ENCODE peak calls at places on chromosomes 11 and 22, in nine cellular contexts. Q, B, I, J, Z, E, M, R and V are unnamed samples.
A peak's percentile ranks its signal among the peaks of the same experiment; 100 is the strongest.

GRCh38 chr11:32838505-32839274 is 9.0 kb downstream of the PRRG4 start:
- DNase-seq in Z (no peak), E (no peak), I (peak; percentile 32), J (no peak), B (no peak), Q (no peak), M (no peak), R (no peak), V (peak; percentile 73)

GRCh38 chr11:103870821-103871309 is 165.6 kb upstream of the DDI1 start:
- DNase-seq in I (no peak), J (no peak), B (no peak), Z (no peak), R (no peak), E (no peak), Q (no peak), M (no peak), V (no peak)

GRCh38 chr11:81725691-81726090 is 1008.0 kb downstream of the FAM181B start:
- DNase-seq in M (no peak), J (no peak), Z (no peak), Q (no peak), E (no peak), B (no peak), R (no peak), I (no peak), V (no peak)

GRCh38 chr11:1874406-1875092 is 17.1 kb downstream of the PRR33 start:
- DNase-seq in J (no peak), R (no peak), M (no peak), I (no peak), E (no peak), Z (peak; percentile 60), B (no peak), Q (no peak), V (no peak)

GRCh38 chr11:1936781-1937615 is 10.1 kb upstream of the MRPL23 start:
- DNase-seq in I (no peak), B (no peak), J (no peak), M (no peak), R (no peak), E (no peak), Q (no peak), Z (no peak), V (no peak)

GRCh38 chr11:28537822-28538221 is 429.6 kb downstream of the METTL15 start:
- DNase-seq in E (no peak), Q (no peak), B (no peak), J (no peak), Z (no peak), M (no peak), R (no peak), I (no peak), V (peak; percentile 39)

GRCh38 chr22:41951898-41952474 is at the start of gene SMIM45:
- DNase-seq in J (no peak), E (no peak), B (no peak), Q (peak; percentile 96), Z (no peak), M (no peak), R (no peak), I (no peak), V (no peak)

GRCh38 chr11:113387605-113388211 is at the start of gene ANKK1:
- DNase-seq in J (peak; percentile 31), E (no peak), R (peak; percentile 30), M (no peak), I (no peak), B (no peak), Z (no peak), Q (no peak), V (peak; percentile 16)

GRCh38 chr11:8237453-8237852 is 26.2 kb downstream of the LMO1 start:
- DNase-seq in R (no peak), J (no peak), E (no peak), M (no peak), Z (no peak), Q (no peak), I (no peak), B (no peak), V (no peak)

GRCh38 chr11:63553759-63554158 is 9.4 kb downstream of the PLAAT2 start:
- DNase-seq in R (no peak), M (no peak), E (peak; percentile 33), J (no peak), Q (no peak), Z (peak; percentile 72), I (peak; percentile 25), B (peak; percentile 78), V (no peak)

GRCh38 chr22:27213766-27214581 is 556.6 kb downstream of the MIAT start:
- DNase-seq in B (no peak), R (no peak), J (no peak), Q (no peak), E (no peak), M (no peak), Z (no peak), I (no peak), V (no peak)

GRCh38 chr11:23797624-23798419 is 699.0 kb upstream of the LUZP2 start:
- DNase-seq in B (no peak), I (no peak), Q (no peak), M (no peak), E (no peak), J (no peak), Z (no peak), R (no peak), V (no peak)

GRCh38 chr11:66929753-66930152 is 28.4 kb downstream of the PC start:
- DNase-seq in B (no peak), M (no peak), E (no peak), J (no peak), Z (no peak), Q (no peak), I (no peak), R (no peak), V (no peak)

GRCh38 chr11:34659096-34659733 is 38.3 kb downstream of the EHF start:
- DNase-seq in R (no peak), J (no peak), B (no peak), E (no peak), Z (no peak), I (no peak), M (no peak), Q (no peak), V (no peak)

GRCh38 chr11:124638500-124638899 is 15.8 kb downstream of the TBRG1 start:
- DNase-seq in Q (no peak), M (no peak), E (no peak), I (no peak), J (no peak), B (no peak), Z (no peak), R (no peak), V (no peak)

GRCh38 chr11:67303989-67304411 is 670 bp downstream of the SSH3 start:
- DNase-seq in I (no peak), Q (no peak), J (peak; percentile 60), R (peak; percentile 91), M (no peak), Z (peak; percentile 74), B (peak; percentile 21), E (no peak), V (peak; percentile 82)

GRCh38 chr22:19681863-19682245 is 32.4 kb upstream of the SEPTIN5 start:
- DNase-seq in M (no peak), Z (no peak), R (no peak), J (no peak), I (no peak), E (no peak), B (no peak), Q (no peak), V (no peak)

GRCh38 chr11:9765320-9766101 is 101.6 kb downstream of the SWAP70 start:
- DNase-seq in Z (no peak), I (no peak), Q (no peak), R (peak; percentile 82), J (no peak), E (no peak), B (no peak), M (no peak), V (no peak)

GRCh38 chr11:64165842-64166635 is at the start of gene MACROD1:
- DNase-seq in Q (peak; percentile 37), R (peak; percentile 79), E (peak; percentile 53), Z (peak; percentile 93), B (peak; percentile 67), J (peak; percentile 94), M (peak; percentile 79), I (peak; percentile 90), V (peak; percentile 99)

GRCh38 chr11:112723676-112724075 is 237.5 kb upstream of the NCAM1 start:
- DNase-seq in Z (no peak), Q (no peak), M (no peak), J (no peak), E (no peak), R (no peak), I (no peak), B (no peak), V (no peak)

GRCh38 chr11:26331911-26332571 is at the start of gene ANO3:
- DNase-seq in Q (no peak), I (peak; percentile 55), B (no peak), M (no peak), J (peak; percentile 88), Z (no peak), E (no peak), R (peak; percentile 64), V (no peak)

GRCh38 chr11:64745523-64746328 is 1.8 kb upstream of the RASGRP2 start:
- DNase-seq in I (peak; percentile 83), Q (no peak), B (peak; percentile 87), J (no peak), Z (peak; percentile 88), M (no peak), R (no peak), E (peak; percentile 61), V (no peak)

GRCh38 chr22:47051435-47052175 is 289.2 kb downstream of the TBC1D22A start:
- DNase-seq in E (no peak), Z (no peak), Q (no peak), M (no peak), R (peak; percentile 36), B (no peak), I (no peak), J (no peak), V (no peak)

GRCh38 chr22:50731811-50732624 is 6.0 kb upstream of the ACR start:
- DNase-seq in E (no peak), I (peak; percentile 66), M (no peak), J (peak; percentile 60), Q (peak; percentile 21), B (peak; percentile 17), Z (peak; percentile 84), R (peak; percentile 90), V (peak; percentile 52)

GRCh38 chr11:124108158-124108557 is 7.1 kb upstream of the VWA5A start:
- DNase-seq in J (peak; percentile 2), Z (no peak), R (peak; percentile 19), E (no peak), Q (no peak), B (no peak), I (peak; percentile 22), M (no peak), V (peak; percentile 55)

GRCh38 chr22:46001046-46001425 is 24.1 kb upstream of the WNT7B start:
- DNase-seq in Q (no peak), I (no peak), E (no peak), M (no peak), Z (no peak), J (no peak), B (no peak), R (no peak), V (no peak)

GRCh38 chr11:68461284-68461861 is 821 bp downstream of the PPP6R3 start:
- DNase-seq in J (peak; percentile 28), R (peak; percentile 68), I (peak; percentile 40), Q (no peak), M (no peak), E (no peak), B (no peak), Z (no peak), V (peak; percentile 58)

GRCh38 chr22:21762712-21763581 is 27.4 kb upstream of the YPEL1 start:
- DNase-seq in J (no peak), Z (peak; percentile 74), M (no peak), I (no peak), B (peak; percentile 68), Q (no peak), R (no peak), E (no peak), V (no peak)

GRCh38 chr11:64716471-64717267 is 6.3 kb downstream of the NRXN2 start:
- DNase-seq in R (no peak), E (no peak), Z (no peak), I (no peak), Q (no peak), B (no peak), M (no peak), J (no peak), V (no peak)

GRCh38 chr11:116379185-116379828 is 393.5 kb downstream of the BUD13 start:
- DNase-seq in R (peak; percentile 49), B (no peak), I (peak; percentile 20), J (peak; percentile 34), E (no peak), Q (no peak), Z (no peak), M (no peak), V (peak; percentile 39)

GRCh38 chr11:44338721-44339529 is 29.0 kb upstream of the ALX4 start:
- DNase-seq in J (no peak), I (no peak), M (no peak), R (no peak), E (no peak), Q (no peak), Z (no peak), B (no peak), V (no peak)